ENCODE peak calls at places on chromosomes 16 and 17, in ten cellular contexts. W is body of pancreas; H is iPS-NIHi11; Q is stimulated activated CD4-positive, alpha-beta T cell treated with anti-CD3 and anti-CD28 coated beads, TNF-alpha, amount 100 ng/mL, for 48 hours; E is brain pericyte; C is activated T-cell treated with anti-CD3 and anti-CD28 coated beads, Interleukin-2, amount 50 U/mL, for 72 hours; I is RWPE1; J is NCI-H1436; T is ELR; F is cardiac muscle cell. A is an unnamed sample.

GRCh38 chr16:57753448-57754353 is 18.1 kb downstream of the KATNB1 start:
- DNase-seq in W (no peak), H (no peak), Q (no peak), E (no peak), C (no peak), I (no peak), J (no peak), T (no peak), F (no peak), A (no peak)

GRCh38 chr17:29664743-29665479 is 42.2 kb upstream of the CORO6 start:
- DNase-seq in W (no peak), H (no peak), Q (no peak), E (no peak), C (no peak), I (peak; percentile 70), J (no peak), T (peak; percentile 89), F (no peak), A (no peak)

GRCh38 chr17:76840884-76841775 is 27.1 kb upstream of the MGAT5B start:
- DNase-seq in W (no peak), H (no peak), Q (no peak), E (no peak), C (no peak), I (no peak), J (no peak), T (no peak), F (peak; percentile 10), A (no peak)

GRCh38 chr17:66580601-66581385 is 254.1 kb upstream of the CACNG5 start:
- DNase-seq in W (peak; percentile 26), H (no peak), Q (no peak), E (no peak), C (no peak), I (no peak), J (no peak), T (peak; percentile 37), F (no peak), A (no peak)

GRCh38 chr16:50747206-50747956 is 5.5 kb downstream of the CYLD start:
- DNase-seq in W (no peak), H (no peak), Q (no peak), E (no peak), C (no peak), I (peak; percentile 26), J (peak; percentile 11), T (peak; percentile 42), F (no peak), A (peak; percentile 37)

GRCh38 chr16:70701036-70701435 is 15.2 kb upstream of the MTSS2 start:
- DNase-seq in W (no peak), H (no peak), Q (no peak), E (no peak), C (no peak), I (no peak), J (no peak), T (no peak), F (no peak), A (no peak)

GRCh38 chr17:68238488-68238887 is 9.4 kb upstream of the AMZ2 start:
- DNase-seq in W (no peak), H (no peak), Q (no peak), E (no peak), C (peak; percentile 55), I (no peak), J (no peak), T (no peak), F (no peak), A (no peak)

GRCh38 chr17:79995691-79996090 is 40.0 kb downstream of the TBC1D16 start:
- DNase-seq in W (no peak), H (no peak), Q (no peak), E (no peak), C (no peak), I (no peak), J (no peak), T (no peak), F (no peak), A (no peak)

GRCh38 chr16:12612598-12613101 is 191.0 kb downstream of the CPPED1 start:
- DNase-seq in W (no peak), H (no peak), Q (no peak), E (no peak), C (peak; percentile 74), I (peak; percentile 68), J (no peak), T (peak; percentile 43), F (no peak), A (peak; percentile 26)

GRCh38 chr17:77322534-77323412 is 182.0 kb downstream of the SEC14L1 start:
- DNase-seq in W (peak; percentile 77), H (peak; percentile 67), Q (no peak), E (peak; percentile 94), C (no peak), I (peak; percentile 93), J (no peak), T (peak; percentile 100), F (peak; percentile 55), A (no peak)

GRCh38 chr16:85303354-85303883 is 191.1 kb upstream of the CIBAR2 start:
- DNase-seq in W (peak; percentile 76), H (peak; percentile 88), Q (peak; percentile 72), E (no peak), C (peak; percentile 83), I (peak; percentile 68), J (no peak), T (no peak), F (peak; percentile 68), A (peak; percentile 84)

GRCh38 chr16:27547134-27547533 is 2.6 kb downstream of the GTF3C1 start:
- DNase-seq in W (peak; percentile 29), H (no peak), Q (no peak), E (no peak), C (no peak), I (peak; percentile 67), J (no peak), T (peak; percentile 60), F (no peak), A (peak; percentile 35)